ENCODE peak calls at places on chromosomes 3 and 15, in eight cellular contexts. One of them, this sample, is unnamed.

GRCh38 chr15:41969851-41970431 is 2.4 kb downstream of the EHD4 start:
- DNase-seq in lower lobe of right lung: no peak
- DNase-seq in cardiac muscle cell: no peak
- DNase-seq in CD4-positive, alpha-beta T cell: no peak
- DNase-seq in stomach: peak
- DNase-seq in nephron progenitor cell: no peak
- DNase-seq in progenitor cell of endocrine pancreas: no peak
- DNase-seq in activated naive CD8-positive, alpha-beta T cell treated with anti-CD3 and anti-CD28 coated beads, Interleukin-2, amount 50 U/mL, for 24 hours: peak
- DNase-seq in this sample: no peak

GRCh38 chr3:149151843-149152242 is 22.4 kb downstream of the HPS3 start:
- DNase-seq in lower lobe of right lung: no peak
- DNase-seq in cardiac muscle cell: peak
- DNase-seq in CD4-positive, alpha-beta T cell: no peak
- DNase-seq in stomach: no peak
- DNase-seq in nephron progenitor cell: peak
- DNase-seq in progenitor cell of endocrine pancreas: no peak
- DNase-seq in activated naive CD8-positive, alpha-beta T cell treated with anti-CD3 and anti-CD28 coated beads, Interleukin-2, amount 50 U/mL, for 24 hours: no peak
- DNase-seq in this sample: peak

GRCh38 chr15:38335106-38335505 is 82.5 kb downstream of the SPRED1 start:
- DNase-seq in lower lobe of right lung: no peak
- DNase-seq in cardiac muscle cell: no peak
- DNase-seq in CD4-positive, alpha-beta T cell: no peak
- DNase-seq in stomach: no peak
- DNase-seq in nephron progenitor cell: no peak
- DNase-seq in progenitor cell of endocrine pancreas: no peak
- DNase-seq in activated naive CD8-positive, alpha-beta T cell treated with anti-CD3 and anti-CD28 coated beads, Interleukin-2, amount 50 U/mL, for 24 hours: no peak
- DNase-seq in this sample: no peak

GRCh38 chr15:77186518-77187095 is 115.7 kb upstream of the TSPAN3 start:
- DNase-seq in lower lobe of right lung: no peak
- DNase-seq in cardiac muscle cell: peak
- DNase-seq in CD4-positive, alpha-beta T cell: no peak
- DNase-seq in stomach: no peak
- DNase-seq in nephron progenitor cell: no peak
- DNase-seq in progenitor cell of endocrine pancreas: no peak
- DNase-seq in activated naive CD8-positive, alpha-beta T cell treated with anti-CD3 and anti-CD28 coated beads, Interleukin-2, amount 50 U/mL, for 24 hours: no peak
- DNase-seq in this sample: peak

GRCh38 chr3:120416868-120417267 is 33.9 kb downstream of the FSTL1 start:
- DNase-seq in lower lobe of right lung: no peak
- DNase-seq in cardiac muscle cell: no peak
- DNase-seq in CD4-positive, alpha-beta T cell: no peak
- DNase-seq in stomach: no peak
- DNase-seq in nephron progenitor cell: no peak
- DNase-seq in progenitor cell of endocrine pancreas: no peak
- DNase-seq in activated naive CD8-positive, alpha-beta T cell treated with anti-CD3 and anti-CD28 coated beads, Interleukin-2, amount 50 U/mL, for 24 hours: peak
- DNase-seq in this sample: no peak

GRCh38 chr15:98649621-98649995 is 1.3 kb downstream of the IGF1R start:
- DNase-seq in lower lobe of right lung: peak
- DNase-seq in cardiac muscle cell: no peak
- DNase-seq in CD4-positive, alpha-beta T cell: peak
- DNase-seq in stomach: peak
- DNase-seq in nephron progenitor cell: peak
- DNase-seq in progenitor cell of endocrine pancreas: peak
- DNase-seq in activated naive CD8-positive, alpha-beta T cell treated with anti-CD3 and anti-CD28 coated beads, Interleukin-2, amount 50 U/mL, for 24 hours: peak
- DNase-seq in this sample: no peak

GRCh38 chr15:73982251-73982962 is 9.7 kb downstream of the STOML1 start:
- DNase-seq in lower lobe of right lung: peak
- DNase-seq in cardiac muscle cell: peak
- DNase-seq in CD4-positive, alpha-beta T cell: no peak
- DNase-seq in stomach: peak
- DNase-seq in nephron progenitor cell: no peak
- DNase-seq in progenitor cell of endocrine pancreas: no peak
- DNase-seq in activated naive CD8-positive, alpha-beta T cell treated with anti-CD3 and anti-CD28 coated beads, Interleukin-2, amount 50 U/mL, for 24 hours: peak
- DNase-seq in this sample: no peak

GRCh38 chr3:198071602-198072285 is 111.7 kb downstream of the LMLN start:
- DNase-seq in lower lobe of right lung: no peak
- DNase-seq in cardiac muscle cell: peak
- DNase-seq in CD4-positive, alpha-beta T cell: no peak
- DNase-seq in stomach: no peak
- DNase-seq in nephron progenitor cell: no peak
- DNase-seq in progenitor cell of endocrine pancreas: no peak
- DNase-seq in activated naive CD8-positive, alpha-beta T cell treated with anti-CD3 and anti-CD28 coated beads, Interleukin-2, amount 50 U/mL, for 24 hours: peak
- DNase-seq in this sample: peak

GRCh38 chr15:92947071-92947730 is 47.1 kb downstream of the CHD2 start:
- DNase-seq in lower lobe of right lung: no peak
- DNase-seq in cardiac muscle cell: no peak
- DNase-seq in CD4-positive, alpha-beta T cell: no peak
- DNase-seq in stomach: no peak
- DNase-seq in nephron progenitor cell: no peak
- DNase-seq in progenitor cell of endocrine pancreas: no peak
- DNase-seq in activated naive CD8-positive, alpha-beta T cell treated with anti-CD3 and anti-CD28 coated beads, Interleukin-2, amount 50 U/mL, for 24 hours: no peak
- DNase-seq in this sample: no peak

GRCh38 chr3:128681277-128681829 is 30.7 kb upstream of the RPN1 start:
- DNase-seq in lower lobe of right lung: no peak
- DNase-seq in cardiac muscle cell: no peak
- DNase-seq in CD4-positive, alpha-beta T cell: no peak
- DNase-seq in stomach: no peak
- DNase-seq in nephron progenitor cell: no peak
- DNase-seq in progenitor cell of endocrine pancreas: no peak
- DNase-seq in activated naive CD8-positive, alpha-beta T cell treated with anti-CD3 and anti-CD28 coated beads, Interleukin-2, amount 50 U/mL, for 24 hours: no peak
- DNase-seq in this sample: no peak

GRCh38 chr15:39171944-39172368 is 408.9 kb upstream of the THBS1 start:
- DNase-seq in lower lobe of right lung: peak
- DNase-seq in cardiac muscle cell: peak
- DNase-seq in CD4-positive, alpha-beta T cell: no peak
- DNase-seq in stomach: peak
- DNase-seq in nephron progenitor cell: peak
- DNase-seq in progenitor cell of endocrine pancreas: no peak
- DNase-seq in activated naive CD8-positive, alpha-beta T cell treated with anti-CD3 and anti-CD28 coated beads, Interleukin-2, amount 50 U/mL, for 24 hours: peak
- DNase-seq in this sample: peak

GRCh38 chr3:127736801-127737539 is 64.2 kb downstream of the ABTB1 start:
- DNase-seq in lower lobe of right lung: no peak
- DNase-seq in cardiac muscle cell: no peak
- DNase-seq in CD4-positive, alpha-beta T cell: no peak
- DNase-seq in stomach: no peak
- DNase-seq in nephron progenitor cell: no peak
- DNase-seq in progenitor cell of endocrine pancreas: no peak
- DNase-seq in activated naive CD8-positive, alpha-beta T cell treated with anti-CD3 and anti-CD28 coated beads, Interleukin-2, amount 50 U/mL, for 24 hours: no peak
- DNase-seq in this sample: no peak

GRCh38 chr15:82709081-82709420 is 624 bp downstream of the AP3B2 start:
- DNase-seq in lower lobe of right lung: no peak
- DNase-seq in cardiac muscle cell: no peak
- DNase-seq in CD4-positive, alpha-beta T cell: no peak
- DNase-seq in stomach: no peak
- DNase-seq in nephron progenitor cell: no peak
- DNase-seq in progenitor cell of endocrine pancreas: no peak
- DNase-seq in activated naive CD8-positive, alpha-beta T cell treated with anti-CD3 and anti-CD28 coated beads, Interleukin-2, amount 50 U/mL, for 24 hours: peak
- DNase-seq in this sample: no peak

GRCh38 chr3:46090161-46090591 is 62.9 kb upstream of the XCR1 start:
- DNase-seq in lower lobe of right lung: no peak
- DNase-seq in cardiac muscle cell: no peak
- DNase-seq in CD4-positive, alpha-beta T cell: no peak
- DNase-seq in stomach: no peak
- DNase-seq in nephron progenitor cell: no peak
- DNase-seq in progenitor cell of endocrine pancreas: no peak
- DNase-seq in activated naive CD8-positive, alpha-beta T cell treated with anti-CD3 and anti-CD28 coated beads, Interleukin-2, amount 50 U/mL, for 24 hours: no peak
- DNase-seq in this sample: no peak

GRCh38 chr3:16513141-16514020 is at the start of gene RFTN1:
- DNase-seq in lower lobe of right lung: peak
- DNase-seq in cardiac muscle cell: peak
- DNase-seq in CD4-positive, alpha-beta T cell: peak
- DNase-seq in stomach: peak
- DNase-seq in nephron progenitor cell: peak
- DNase-seq in progenitor cell of endocrine pancreas: peak
- DNase-seq in activated naive CD8-positive, alpha-beta T cell treated with anti-CD3 and anti-CD28 coated beads, Interleukin-2, amount 50 U/mL, for 24 hours: peak
- DNase-seq in this sample: no peak

GRCh38 chr3:37753428-37753827 is 108.3 kb upstream of the CTDSPL start:
- DNase-seq in lower lobe of right lung: no peak
- DNase-seq in cardiac muscle cell: no peak
- DNase-seq in CD4-positive, alpha-beta T cell: no peak
- DNase-seq in stomach: no peak
- DNase-seq in nephron progenitor cell: no peak
- DNase-seq in progenitor cell of endocrine pancreas: no peak
- DNase-seq in activated naive CD8-positive, alpha-beta T cell treated with anti-CD3 and anti-CD28 coated beads, Interleukin-2, amount 50 U/mL, for 24 hours: no peak
- DNase-seq in this sample: no peak

GRCh38 chr15:24858737-24859601 is 95.8 kb upstream of the SNRPN start:
- DNase-seq in lower lobe of right lung: no peak
- DNase-seq in cardiac muscle cell: no peak
- DNase-seq in CD4-positive, alpha-beta T cell: no peak
- DNase-seq in stomach: no peak
- DNase-seq in nephron progenitor cell: no peak
- DNase-seq in progenitor cell of endocrine pancreas: no peak
- DNase-seq in activated naive CD8-positive, alpha-beta T cell treated with anti-CD3 and anti-CD28 coated beads, Interleukin-2, amount 50 U/mL, for 24 hours: no peak
- DNase-seq in this sample: no peak

GRCh38 chr3:188349276-188349962 is 195.5 kb downstream of the LPP start:
- DNase-seq in lower lobe of right lung: no peak
- DNase-seq in cardiac muscle cell: peak
- DNase-seq in CD4-positive, alpha-beta T cell: no peak
- DNase-seq in stomach: no peak
- DNase-seq in nephron progenitor cell: no peak
- DNase-seq in progenitor cell of endocrine pancreas: no peak
- DNase-seq in activated naive CD8-positive, alpha-beta T cell treated with anti-CD3 and anti-CD28 coated beads, Interleukin-2, amount 50 U/mL, for 24 hours: no peak
- DNase-seq in this sample: no peak

GRCh38 chr3:64163755-64164148 is 61.5 kb downstream of the PRICKLE2 start:
- DNase-seq in lower lobe of right lung: no peak
- DNase-seq in cardiac muscle cell: peak
- DNase-seq in CD4-positive, alpha-beta T cell: no peak
- DNase-seq in stomach: no peak
- DNase-seq in nephron progenitor cell: no peak
- DNase-seq in progenitor cell of endocrine pancreas: no peak
- DNase-seq in activated naive CD8-positive, alpha-beta T cell treated with anti-CD3 and anti-CD28 coated beads, Interleukin-2, amount 50 U/mL, for 24 hours: no peak
- DNase-seq in this sample: no peak

GRCh38 chr3:43606274-43606673 is 15.5 kb downstream of the ANO10 start:
- DNase-seq in lower lobe of right lung: no peak
- DNase-seq in cardiac muscle cell: no peak
- DNase-seq in CD4-positive, alpha-beta T cell: no peak
- DNase-seq in stomach: no peak
- DNase-seq in nephron progenitor cell: no peak
- DNase-seq in progenitor cell of endocrine pancreas: no peak
- DNase-seq in activated naive CD8-positive, alpha-beta T cell treated with anti-CD3 and anti-CD28 coated beads, Interleukin-2, amount 50 U/mL, for 24 hours: no peak
- DNase-seq in this sample: no peak

GRCh38 chr3:98784666-98785600 is 21.8 kb downstream of the ST3GAL6 start:
- DNase-seq in lower lobe of right lung: no peak
- DNase-seq in cardiac muscle cell: peak
- DNase-seq in CD4-positive, alpha-beta T cell: no peak
- DNase-seq in stomach: no peak
- DNase-seq in nephron progenitor cell: no peak
- DNase-seq in progenitor cell of endocrine pancreas: no peak
- DNase-seq in activated naive CD8-positive, alpha-beta T cell treated with anti-CD3 and anti-CD28 coated beads, Interleukin-2, amount 50 U/mL, for 24 hours: no peak
- DNase-seq in this sample: no peak

GRCh38 chr15:22850055-22850454 is 11.6 kb downstream of the NIPA2 start:
- DNase-seq in lower lobe of right lung: no peak
- DNase-seq in cardiac muscle cell: peak
- DNase-seq in CD4-positive, alpha-beta T cell: no peak
- DNase-seq in stomach: no peak
- DNase-seq in nephron progenitor cell: no peak
- DNase-seq in progenitor cell of endocrine pancreas: no peak
- DNase-seq in activated naive CD8-positive, alpha-beta T cell treated with anti-CD3 and anti-CD28 coated beads, Interleukin-2, amount 50 U/mL, for 24 hours: no peak
- DNase-seq in this sample: no peak

GRCh38 chr3:45748068-45748467 is 48.3 kb downstream of the SLC6A20 start:
- DNase-seq in lower lobe of right lung: no peak
- DNase-seq in cardiac muscle cell: no peak
- DNase-seq in CD4-positive, alpha-beta T cell: no peak
- DNase-seq in stomach: no peak
- DNase-seq in nephron progenitor cell: no peak
- DNase-seq in progenitor cell of endocrine pancreas: no peak
- DNase-seq in activated naive CD8-positive, alpha-beta T cell treated with anti-CD3 and anti-CD28 coated beads, Interleukin-2, amount 50 U/mL, for 24 hours: no peak
- DNase-seq in this sample: no peak

GRCh38 chr3:156676467-156677119 is 2.2 kb downstream of the TIPARP start:
- DNase-seq in lower lobe of right lung: no peak
- DNase-seq in cardiac muscle cell: peak
- DNase-seq in CD4-positive, alpha-beta T cell: no peak
- DNase-seq in stomach: no peak
- DNase-seq in nephron progenitor cell: no peak
- DNase-seq in progenitor cell of endocrine pancreas: no peak
- DNase-seq in activated naive CD8-positive, alpha-beta T cell treated with anti-CD3 and anti-CD28 coated beads, Interleukin-2, amount 50 U/mL, for 24 hours: no peak
- DNase-seq in this sample: no peak

GRCh38 chr3:118760611-118761606 is 273.7 kb downstream of the IGSF11 start:
- DNase-seq in lower lobe of right lung: no peak
- DNase-seq in cardiac muscle cell: no peak
- DNase-seq in CD4-positive, alpha-beta T cell: no peak
- DNase-seq in stomach: no peak
- DNase-seq in nephron progenitor cell: no peak
- DNase-seq in progenitor cell of endocrine pancreas: no peak
- DNase-seq in activated naive CD8-positive, alpha-beta T cell treated with anti-CD3 and anti-CD28 coated beads, Interleukin-2, amount 50 U/mL, for 24 hours: no peak
- DNase-seq in this sample: no peak

GRCh38 chr3:107943860-107944543 is 146.8 kb downstream of the CD47 start:
- DNase-seq in lower lobe of right lung: no peak
- DNase-seq in cardiac muscle cell: peak
- DNase-seq in CD4-positive, alpha-beta T cell: no peak
- DNase-seq in stomach: no peak
- DNase-seq in nephron progenitor cell: no peak
- DNase-seq in progenitor cell of endocrine pancreas: no peak
- DNase-seq in activated naive CD8-positive, alpha-beta T cell treated with anti-CD3 and anti-CD28 coated beads, Interleukin-2, amount 50 U/mL, for 24 hours: no peak
- DNase-seq in this sample: no peak

This sample was measured in K562.